ENCODE peak calls at places on chromosome 11, in six cellular contexts. I, V, K, S, C and N are unnamed samples.

GRCh38 chr11:37450613-37451012 is 852.6 kb upstream of the RAG2 start:
- DNase-seq in C (no peak), V (no peak), I (no peak), S (no peak), K (no peak), N (no peak)

GRCh38 chr11:45079943-45080719 is 66.3 kb upstream of the PRDM11 start:
- DNase-seq in S (no peak), K (no peak), I (no peak), C (no peak), V (no peak), N (no peak)

GRCh38 chr11:49208006-49208721 is at the start of gene FOLH1:
- DNase-seq in I (no peak), S (no peak), C (no peak), V (no peak), K (no peak), N (no peak)

GRCh38 chr11:57482782-57483569 is 22.6 kb downstream of the RTN4RL2 start:
- DNase-seq in I (no peak), C (no peak), K (no peak), S (peak), V (no peak), N (no peak)

GRCh38 chr11:59271811-59272327 is 59.1 kb upstream of the MPEG1 start:
- DNase-seq in C (no peak), S (no peak), K (no peak), I (no peak), V (no peak), N (no peak)

GRCh38 chr11:86515297-86516094 is 140.8 kb downstream of the CCDC81 start:
- DNase-seq in S (no peak), K (no peak), V (no peak), I (no peak), C (no peak), N (no peak)

GRCh38 chr11:68343761-68344256 is 31.4 kb downstream of the LRP5 start:
- DNase-seq in K (no peak), I (no peak), C (no peak), V (peak), S (no peak), N (peak)

GRCh38 chr11:116578971-116579687 is 193.7 kb downstream of the BUD13 start:
- DNase-seq in C (no peak), V (no peak), K (no peak), I (no peak), S (peak), N (peak)

GRCh38 chr11:110962907-110963306 is 250.7 kb upstream of the ARHGAP20 start:
- DNase-seq in I (no peak), S (no peak), V (no peak), C (no peak), K (no peak), N (no peak)

GRCh38 chr11:5293028-5293427 is 8.7 kb downstream of the OR51B4 start:
- DNase-seq in V (no peak), C (no peak), S (no peak), K (no peak), I (no peak), N (no peak)

GRCh38 chr11:1310315-1310687 is 869 bp upstream of the TOLLIP start:
- DNase-seq in I (no peak), C (no peak), V (no peak), K (no peak), S (no peak), N (no peak)
- TF ChIP-seq ATF3 in I (no peak), C (no peak), V (no peak), K (no peak), S (no peak), N (no peak)

GRCh38 chr11:1774886-1775285 is 11.2 kb upstream of the CTSD start:
- DNase-seq in V (no peak), I (no peak), C (no peak), K (no peak), S (no peak), N (no peak)

GRCh38 chr11:1773131-1773510 is 9.4 kb upstream of the CTSD start:
- DNase-seq in C (no peak), K (no peak), S (no peak), V (no peak), I (no peak), N (no peak)

GRCh38 chr11:1771700-1772099 is 8.0 kb upstream of the CTSD start:
- DNase-seq in I (no peak), K (no peak), C (no peak), V (no peak), S (no peak), N (no peak)

GRCh38 chr11:1772270-1773130 is 8.8 kb upstream of the CTSD start:
- DNase-seq in K (peak), S (peak), I (no peak), C (no peak), V (peak), N (no peak)

DNA sequence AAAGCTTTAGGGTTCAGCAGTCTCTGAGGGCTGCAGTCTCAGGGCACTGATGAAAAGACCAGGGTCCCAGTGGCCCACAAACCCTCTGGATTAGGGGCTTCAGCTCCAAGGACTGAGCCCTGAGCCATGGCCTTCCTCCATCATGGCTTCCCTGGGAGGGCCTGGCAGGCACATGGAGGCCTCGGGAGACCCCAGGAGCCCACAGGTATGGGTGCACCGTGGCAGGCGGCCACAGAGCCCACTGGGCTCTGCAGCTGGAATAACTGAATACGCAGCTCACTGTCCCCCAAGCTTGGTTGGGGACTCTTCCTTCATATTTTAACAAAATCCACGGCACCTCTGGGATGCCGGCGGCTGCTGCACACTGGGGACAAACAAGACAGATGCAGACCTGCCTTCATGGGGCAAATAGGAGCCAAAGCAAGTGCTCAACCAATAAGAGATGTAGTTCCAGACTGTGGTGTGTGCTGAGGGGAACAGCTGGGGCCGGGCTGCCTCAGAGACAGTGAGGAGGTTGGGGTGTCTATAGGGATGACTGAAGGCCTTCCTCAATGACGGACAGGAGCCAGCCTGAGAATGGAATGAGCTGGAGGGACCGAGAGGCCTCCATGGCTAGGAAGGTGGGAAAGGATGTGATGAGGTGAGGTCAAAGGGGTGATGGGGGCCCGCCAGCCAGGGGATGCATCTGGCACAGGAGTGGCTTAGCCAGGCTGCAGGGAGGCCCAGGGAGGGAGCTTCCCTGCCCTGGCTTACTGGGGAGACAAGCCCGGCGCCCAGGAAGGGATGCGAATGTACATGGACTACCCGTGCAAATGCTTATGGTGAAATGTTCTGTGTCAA is 10.2 kb upstream of the CTSD start:
- DNase-seq in V (no peak), C (no peak), I (no peak), S (no peak), K (no peak), N (no peak)
- TF ChIP-seq ATF3 in V (no peak), C (no peak), I (no peak), S (no peak), K (no peak), N (no peak)

DNA sequence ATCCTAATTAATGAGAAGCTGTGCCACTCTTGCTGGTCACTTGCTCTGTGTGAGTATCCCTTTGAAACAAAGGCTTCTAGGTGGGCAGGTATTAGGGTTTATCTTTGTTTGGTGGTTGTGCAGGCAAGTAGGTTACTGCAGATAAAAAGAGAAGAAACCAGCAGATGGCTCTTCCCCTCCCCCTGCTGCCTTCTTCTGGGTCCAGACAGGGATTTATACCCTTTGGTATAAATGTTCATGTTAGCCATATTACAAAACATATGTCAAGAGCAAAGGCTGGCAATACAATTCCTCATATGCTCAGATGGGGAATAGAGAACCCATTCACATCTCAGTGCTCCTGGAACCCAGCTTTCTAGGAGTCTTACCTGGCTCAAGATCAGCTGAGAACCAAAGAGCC is 109.9 kb downstream of the NAV2 start:
- DNase-seq in S (no peak), V (no peak), C (no peak), K (no peak), I (no peak), N (no peak)
- TF ChIP-seq ATF3 in S (no peak), V (no peak), C (no peak), K (no peak), I (no peak), N (no peak)

GRCh38 chr11:134254433-134254832 is 1.1 kb downstream of the ACAD8 start:
- DNase-seq in C (no peak), V (no peak), I (no peak), S (no peak), K (no peak), N (no peak)
- TF ChIP-seq ATF3 in C (no peak), V (no peak), I (no peak), S (no peak), K (no peak), N (no peak)

GRCh38 chr11:119540370-119541125 is 117.6 kb upstream of the THY1 start:
- DNase-seq in V (no peak), C (no peak), K (no peak), S (peak), I (no peak), N (no peak)
- TF ChIP-seq ATF3 in V (no peak), C (no peak), K (no peak), S (no peak), I (no peak), N (no peak)

GRCh38 chr11:2151500-2152257 is 9.3 kb downstream of the INS start:
- DNase-seq in I (no peak), C (no peak), S (peak), V (peak), K (peak), N (peak)
- TF ChIP-seq ATF3 in I (no peak), C (no peak), S (no peak), V (no peak), K (no peak), N (no peak)